ENCODE peak calls at places on chromosomes 6 and 20, in five cellular contexts. One of them, this sample, is unnamed.

GRCh38 chr6:168585441-168585840 is 144.5 kb downstream of the SMOC2 start:
- DNase-seq in MM.1S: no peak
- DNase-seq in retinal pigment epithelial cell: no peak
- DNase-seq in Peyer's patch: no peak
- DNase-seq in body of pancreas: no peak
- DNase-seq in this sample: no peak

GRCh38 chr6:2970034-2970685 is 1.2 kb downstream of the SERPINB6 start:
- DNase-seq in MM.1S: no peak
- DNase-seq in retinal pigment epithelial cell: no peak
- DNase-seq in Peyer's patch: peak
- DNase-seq in body of pancreas: no peak
- DNase-seq in this sample: no peak

GRCh38 chr20:57329608-57330221 is at the start of gene SPO11:
- DNase-seq in MM.1S: peak
- DNase-seq in retinal pigment epithelial cell: no peak
- DNase-seq in Peyer's patch: no peak
- DNase-seq in body of pancreas: peak
- DNase-seq in this sample: no peak

GRCh38 chr20:1327827-1328679 is 886 bp downstream of the SDCBP2 start:
- DNase-seq in MM.1S: no peak
- DNase-seq in retinal pigment epithelial cell: no peak
- DNase-seq in Peyer's patch: peak
- DNase-seq in body of pancreas: peak
- DNase-seq in this sample: no peak

GRCh38 chr6:92756912-92757311 is 662.4 kb downstream of the EPHA7 start:
- DNase-seq in MM.1S: no peak
- DNase-seq in retinal pigment epithelial cell: no peak
- DNase-seq in Peyer's patch: no peak
- DNase-seq in body of pancreas: no peak
- DNase-seq in this sample: no peak

GRCh38 chr6:169933251-169933821 is 181.9 kb downstream of the ERMARD start:
- DNase-seq in MM.1S: no peak
- DNase-seq in retinal pigment epithelial cell: no peak
- DNase-seq in Peyer's patch: no peak
- DNase-seq in body of pancreas: peak
- DNase-seq in this sample: no peak

GRCh38 chr6:138692978-138693909 is 80.3 kb upstream of the CCDC28A start:
- DNase-seq in MM.1S: peak
- DNase-seq in retinal pigment epithelial cell: peak
- DNase-seq in Peyer's patch: peak
- DNase-seq in body of pancreas: peak
- DNase-seq in this sample: no peak

GRCh38 chr6:108156180-108156937 is 9.5 kb upstream of the NR2E1 start:
- DNase-seq in MM.1S: no peak
- DNase-seq in retinal pigment epithelial cell: no peak
- DNase-seq in Peyer's patch: no peak
- DNase-seq in body of pancreas: no peak
- DNase-seq in this sample: no peak

GRCh38 chr20:32007787-32008616 is 2.2 kb upstream of the CCM2L start:
- DNase-seq in MM.1S: no peak
- DNase-seq in retinal pigment epithelial cell: no peak
- DNase-seq in Peyer's patch: no peak
- DNase-seq in body of pancreas: peak
- DNase-seq in this sample: no peak

GRCh38 chr6:128696651-128697391 is 176.4 kb upstream of the PTPRK start:
- DNase-seq in MM.1S: no peak
- DNase-seq in retinal pigment epithelial cell: peak
- DNase-seq in Peyer's patch: no peak
- DNase-seq in body of pancreas: no peak
- DNase-seq in this sample: peak

GRCh38 chr6:52317841-52318581 is 33.5 kb upstream of the MCM3 start:
- DNase-seq in MM.1S: no peak
- DNase-seq in retinal pigment epithelial cell: no peak
- DNase-seq in Peyer's patch: peak
- DNase-seq in body of pancreas: no peak
- DNase-seq in this sample: no peak

GRCh38 chr20:50762435-50763201 is 31.2 kb downstream of the PARD6B start:
- DNase-seq in MM.1S: no peak
- DNase-seq in retinal pigment epithelial cell: peak
- DNase-seq in Peyer's patch: no peak
- DNase-seq in body of pancreas: peak
- DNase-seq in this sample: no peak

GRCh38 chr6:143224516-143224915 is 163.8 kb downstream of the AIG1 start:
- DNase-seq in MM.1S: no peak
- DNase-seq in retinal pigment epithelial cell: no peak
- DNase-seq in Peyer's patch: no peak
- DNase-seq in body of pancreas: no peak
- DNase-seq in this sample: no peak

GRCh38 chr6:30061766-30062458 is 847 bp downstream of the POLR1H start:
- DNase-seq in MM.1S: no peak
- DNase-seq in retinal pigment epithelial cell: no peak
- DNase-seq in Peyer's patch: no peak
- DNase-seq in body of pancreas: peak
- DNase-seq in this sample: no peak

GRCh38 chr6:119431799-119432198 is 82.2 kb upstream of the MAN1A1 start:
- DNase-seq in MM.1S: no peak
- DNase-seq in retinal pigment epithelial cell: no peak
- DNase-seq in Peyer's patch: no peak
- DNase-seq in body of pancreas: no peak
- DNase-seq in this sample: no peak

GRCh38 chr6:121135425-121135824 is 198.9 kb downstream of the TBC1D32 start:
- DNase-seq in MM.1S: no peak
- DNase-seq in retinal pigment epithelial cell: peak
- DNase-seq in Peyer's patch: no peak
- DNase-seq in body of pancreas: peak
- DNase-seq in this sample: no peak
- H3K4me3 ChIP-seq in MM.1S: no peak
- H3K4me3 ChIP-seq in retinal pigment epithelial cell: no peak
- H3K4me3 ChIP-seq in Peyer's patch: no peak
- H3K4me3 ChIP-seq in body of pancreas: no peak
- H3K4me3 ChIP-seq in this sample: no peak

GRCh38 chr20:7137395-7138151 is 370.1 kb downstream of the BMP2 start:
- DNase-seq in MM.1S: peak
- DNase-seq in retinal pigment epithelial cell: no peak
- DNase-seq in Peyer's patch: no peak
- DNase-seq in body of pancreas: no peak
- DNase-seq in this sample: no peak
- TF ChIP-seq CTCF in MM.1S: peak
- TF ChIP-seq CTCF in retinal pigment epithelial cell: no peak
- TF ChIP-seq CTCF in Peyer's patch: no peak
- TF ChIP-seq CTCF in body of pancreas: no peak
- TF ChIP-seq CTCF in this sample: peak

GRCh38 chr20:15938847-15939246 is 634.4 kb downstream of the KIF16B start:
- DNase-seq in MM.1S: no peak
- DNase-seq in retinal pigment epithelial cell: no peak
- DNase-seq in Peyer's patch: no peak
- DNase-seq in body of pancreas: no peak
- DNase-seq in this sample: no peak

GRCh38 chr20:15940127-15940526 is 633.1 kb downstream of the KIF16B start:
- DNase-seq in MM.1S: no peak
- DNase-seq in retinal pigment epithelial cell: no peak
- DNase-seq in Peyer's patch: no peak
- DNase-seq in body of pancreas: no peak
- DNase-seq in this sample: no peak

GRCh38 chr20:15937179-15937578 is 636.1 kb downstream of the KIF16B start:
- DNase-seq in MM.1S: no peak
- DNase-seq in retinal pigment epithelial cell: no peak
- DNase-seq in Peyer's patch: peak
- DNase-seq in body of pancreas: no peak
- DNase-seq in this sample: no peak

GRCh38 chr20:15945301-15945700 is 627.9 kb downstream of the KIF16B start:
- DNase-seq in MM.1S: no peak
- DNase-seq in retinal pigment epithelial cell: no peak
- DNase-seq in Peyer's patch: no peak
- DNase-seq in body of pancreas: no peak
- DNase-seq in this sample: no peak

DNA sequence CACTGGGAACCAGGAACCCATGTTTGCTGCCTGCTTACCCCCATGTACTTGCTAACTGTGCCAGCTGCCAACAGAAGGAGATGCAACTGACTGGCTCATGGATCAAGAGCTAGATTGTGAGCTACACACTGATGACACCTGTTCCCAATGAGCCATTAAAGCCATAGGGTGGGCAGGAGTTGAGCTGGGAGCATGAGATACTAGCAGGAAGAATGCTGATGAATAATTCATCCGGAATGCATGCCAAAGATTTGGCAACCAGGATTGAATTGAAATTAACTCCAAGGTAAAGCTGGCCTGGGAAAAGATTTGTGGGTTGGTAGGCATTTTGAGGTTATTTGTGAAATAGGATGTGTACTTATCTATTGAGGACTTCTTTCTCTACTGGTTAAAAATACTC is 631.1 kb downstream of the KIF16B start:
- DNase-seq in MM.1S: no peak
- DNase-seq in retinal pigment epithelial cell: no peak
- DNase-seq in Peyer's patch: no peak
- DNase-seq in body of pancreas: no peak
- DNase-seq in this sample: peak
- H3K4me3 ChIP-seq in MM.1S: no peak
- H3K4me3 ChIP-seq in retinal pigment epithelial cell: no peak
- H3K4me3 ChIP-seq in Peyer's patch: no peak
- H3K4me3 ChIP-seq in body of pancreas: no peak
- H3K4me3 ChIP-seq in this sample: no peak

GRCh38 chr6:34223964-34224940 is 12.4 kb upstream of the HMGA1 start:
- DNase-seq in MM.1S: peak
- DNase-seq in retinal pigment epithelial cell: peak
- DNase-seq in Peyer's patch: peak
- DNase-seq in body of pancreas: peak
- DNase-seq in this sample: peak

GRCh38 chr6:34227656-34228421 is 8.8 kb upstream of the HMGA1 start:
- DNase-seq in MM.1S: no peak
- DNase-seq in retinal pigment epithelial cell: no peak
- DNase-seq in Peyer's patch: no peak
- DNase-seq in body of pancreas: no peak
- DNase-seq in this sample: peak

GRCh38 chr6:34225551-34225950 is 11.1 kb upstream of the HMGA1 start:
- DNase-seq in MM.1S: no peak
- DNase-seq in retinal pigment epithelial cell: no peak
- DNase-seq in Peyer's patch: no peak
- DNase-seq in body of pancreas: no peak
- DNase-seq in this sample: no peak

GRCh38 chr6:34226066-34226465 is 10.6 kb upstream of the HMGA1 start:
- DNase-seq in MM.1S: no peak
- DNase-seq in retinal pigment epithelial cell: no peak
- DNase-seq in Peyer's patch: no peak
- DNase-seq in body of pancreas: no peak
- DNase-seq in this sample: no peak

GRCh38 chr6:34226731-34227586 is 9.7 kb upstream of the HMGA1 start:
- DNase-seq in MM.1S: no peak
- DNase-seq in retinal pigment epithelial cell: no peak
- DNase-seq in Peyer's patch: no peak
- DNase-seq in body of pancreas: no peak
- DNase-seq in this sample: no peak
- TF ChIP-seq CTCF in MM.1S: no peak
- TF ChIP-seq CTCF in retinal pigment epithelial cell: peak
- TF ChIP-seq CTCF in Peyer's patch: no peak
- TF ChIP-seq CTCF in body of pancreas: no peak
- TF ChIP-seq CTCF in this sample: peak

DNA sequence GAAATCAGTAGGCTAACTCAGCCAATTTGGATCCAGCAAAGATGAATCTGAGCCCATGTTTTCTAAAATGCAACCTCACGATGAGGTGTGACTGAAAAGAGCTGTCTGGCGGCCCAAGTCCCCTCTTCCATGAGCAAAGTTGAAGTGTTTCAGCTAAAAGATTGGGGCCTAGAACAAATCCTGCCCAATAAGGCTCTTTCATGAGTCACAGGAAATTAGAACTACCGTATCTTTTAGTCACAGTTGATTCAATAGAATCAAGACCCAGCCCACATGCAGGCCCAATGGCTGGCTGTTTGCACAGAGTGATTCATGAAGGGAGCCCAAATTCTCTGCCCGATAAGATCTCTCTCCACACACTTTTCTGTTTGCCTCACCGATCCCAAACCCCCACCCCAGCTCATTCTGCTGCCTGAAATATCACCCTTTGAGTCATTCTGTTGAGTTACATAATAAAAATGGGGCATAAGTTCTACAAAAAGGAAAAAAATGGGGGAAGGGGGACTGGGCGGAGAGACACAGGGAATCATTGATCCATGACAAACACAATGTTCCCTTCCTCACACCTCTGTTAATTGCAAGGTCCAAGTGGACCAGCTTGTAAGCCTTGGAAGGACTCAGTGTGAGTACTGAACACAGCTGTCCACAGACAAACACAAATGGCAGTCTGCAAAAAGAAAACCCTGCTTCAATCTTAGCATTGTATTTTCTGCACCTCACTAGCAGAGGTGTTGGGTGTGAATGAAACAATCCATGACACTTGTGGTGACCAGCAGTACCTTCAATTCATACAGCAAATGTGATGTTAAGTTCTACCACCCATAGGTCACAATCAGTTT is 13.8 kb downstream of the FOXQ1 start:
- DNase-seq in MM.1S: no peak
- DNase-seq in retinal pigment epithelial cell: no peak
- DNase-seq in Peyer's patch: no peak
- DNase-seq in body of pancreas: no peak
- DNase-seq in this sample: no peak
- H3K4me3 ChIP-seq in MM.1S: no peak
- H3K4me3 ChIP-seq in retinal pigment epithelial cell: no peak
- H3K4me3 ChIP-seq in Peyer's patch: no peak
- H3K4me3 ChIP-seq in body of pancreas: no peak
- H3K4me3 ChIP-seq in this sample: no peak